ENCODE peak calls at places on chromosomes 6 and 20, in six cellular contexts. R, Q, O, E, J and F are unnamed samples. For H3K27me3, the result is how much of the 10 kb centered on the place peaks cover.

GRCh38 chr6:148379966-148380653 is 37.5 kb downstream of the SASH1 start:
- DNase-seq in R (no peak), Q (no peak), O (no peak), E (no peak), J (no peak), F (no peak)

GRCh38 chr20:56996533-56996932 is 269.9 kb downstream of the BMP7 start:
- DNase-seq in R (no peak), Q (no peak), O (no peak), E (no peak), J (no peak), F (no peak)

GRCh38 chr6:151885234-151885633 is 77.8 kb downstream of the ESR1 start:
- DNase-seq in R (no peak), Q (no peak), O (no peak), E (no peak), J (no peak), F (no peak)

GRCh38 chr6:170152989-170153388 is 137.9 kb downstream of the DLL1 start:
- DNase-seq in R (peak), Q (peak), O (peak), E (no peak), J (no peak), F (no peak)

GRCh38 chr6:153816306-153816845 is 222.7 kb upstream of the OPRM1 start:
- DNase-seq in R (peak), Q (no peak), O (no peak), E (no peak), J (no peak), F (no peak)

GRCh38 chr6:164069352-164070022 is 655.0 kb downstream of the QKI start:
- DNase-seq in R (no peak), Q (no peak), O (no peak), E (no peak), J (no peak), F (peak)

GRCh38 chr6:115514656-115515055 is 546.0 kb downstream of the FRK start:
- DNase-seq in R (no peak), Q (no peak), O (no peak), E (no peak), J (no peak), F (no peak)

GRCh38 chr6:157461000-157461915 is 80.3 kb downstream of the ZDHHC14 start:
- DNase-seq in R (no peak), Q (peak), O (peak), E (no peak), J (peak), F (no peak)

GRCh38 chr6:7770111-7770510 is 44.2 kb downstream of the BMP6 start:
- DNase-seq in R (no peak), Q (no peak), O (no peak), E (no peak), J (no peak), F (no peak)

GRCh38 chr6:34536251-34536958 is 19.7 kb downstream of the SPDEF start:
- DNase-seq in R (peak), Q (no peak), O (no peak), E (no peak), J (no peak), F (no peak)

GRCh38 chr20:1401431-1401907 is 8.6 kb upstream of the FKBP1A start:
- DNase-seq in R (no peak), Q (no peak), O (peak), E (no peak), J (no peak), F (no peak)

GRCh38 chr6:51855310-51856082 is 231.9 kb downstream of the PKHD1 start:
- DNase-seq in R (no peak), Q (peak), O (peak), E (no peak), J (no peak), F (no peak)

GRCh38 chr20:24782221-24782620 is 166.8 kb upstream of the CST7 start:
- DNase-seq in R (no peak), Q (no peak), O (no peak), E (peak), J (no peak), F (peak)

GRCh38 chr20:24045621-24046020 is 57.0 kb upstream of the GGTLC1 start:
- DNase-seq in R (no peak), Q (no peak), O (no peak), E (no peak), J (peak), F (no peak)

GRCh38 chr6:127561660-127562059 is 15.3 kb upstream of the C6orf58 start:
- DNase-seq in R (no peak), Q (no peak), O (no peak), E (no peak), J (no peak), F (no peak)

GRCh38 chr6:75402296-75402695 is 91.3 kb downstream of the FILIP1 start:
- DNase-seq in R (no peak), Q (no peak), O (no peak), E (no peak), J (no peak), F (no peak)

GRCh38 chr20:33411136-33411690 is 9.9 kb upstream of the CDK5RAP1 start:
- DNase-seq in R (no peak), Q (no peak), O (no peak), E (no peak), J (no peak), F (no peak)

GRCh38 chr20:31835977-31836852 is 9.2 kb downstream of the FOXS1 start:
- DNase-seq in R (peak), Q (peak), O (peak), E (no peak), J (peak), F (peak)

GRCh38 chr6:135311446-135312200 is 130.5 kb downstream of the MYB start:
- DNase-seq in R (no peak), Q (no peak), O (no peak), E (no peak), J (no peak), F (no peak)

GRCh38 chr6:116562614-116563013 is 8.7 kb upstream of the RWDD1 start:
- DNase-seq in R (no peak), Q (peak), O (no peak), E (no peak), J (no peak), F (no peak)

GRCh38 chr6:25834950-25835349 is 3.1 kb upstream of the SLC17A1 start:
- DNase-seq in R (no peak), Q (no peak), O (no peak), E (no peak), J (no peak), F (no peak)

GRCh38 chr6:167892835-167893234 is 66.1 kb downstream of the AFDN start:
- DNase-seq in R (no peak), Q (no peak), O (no peak), E (no peak), J (no peak), F (no peak)

GRCh38 chr20:24696396-24696795 is 227.0 kb downstream of the SYNDIG1 start:
- DNase-seq in R (peak), Q (no peak), O (no peak), E (peak), J (peak), F (peak)

GRCh38 chr6:13457577-13457976 is 29.8 kb downstream of the GFOD1 start:
- DNase-seq in R (no peak), Q (no peak), O (no peak), E (no peak), J (no peak), F (peak)

GRCh38 chr6:23111984-23112383 is 542.6 kb downstream of the HDGFL1 start:
- DNase-seq in R (no peak), Q (no peak), O (no peak), E (no peak), J (no peak), F (no peak)

GRCh38 chr6:146028250-146028789 is 542 bp upstream of the GRM1 start:
- DNase-seq in R (peak), Q (peak), O (peak), E (no peak), J (no peak), F (no peak)

GRCh38 chr6:144602523-144603180 is 317.5 kb downstream of the UTRN start:
- DNase-seq in R (no peak), Q (no peak), O (no peak), E (no peak), J (no peak), F (no peak)

GRCh38 chr6:144153260-144153659 is 2.9 kb downstream of the STX11 start:
- DNase-seq in R (no peak), Q (no peak), O (no peak), E (no peak), J (no peak), F (no peak)

GRCh38 chr20:348972-349841 is 2.3 kb downstream of the NRSN2 start:
- DNase-seq in R (peak), Q (no peak), O (no peak), E (no peak), J (no peak), F (no peak)
- TF ChIP-seq POLR2AphosphoS5 in R (no peak), Q (no peak), O (peak), E (no peak), J (no peak), F (no peak)

GRCh38 chr6:118934461-118935330 is at the start of gene MCM9:
- DNase-seq in R (peak), Q (peak), O (peak), E (peak), J (peak), F (peak)
- TF ChIP-seq EP300 in R (no peak), Q (no peak), O (no peak), E (no peak), J (no peak), F (no peak)

DNA sequence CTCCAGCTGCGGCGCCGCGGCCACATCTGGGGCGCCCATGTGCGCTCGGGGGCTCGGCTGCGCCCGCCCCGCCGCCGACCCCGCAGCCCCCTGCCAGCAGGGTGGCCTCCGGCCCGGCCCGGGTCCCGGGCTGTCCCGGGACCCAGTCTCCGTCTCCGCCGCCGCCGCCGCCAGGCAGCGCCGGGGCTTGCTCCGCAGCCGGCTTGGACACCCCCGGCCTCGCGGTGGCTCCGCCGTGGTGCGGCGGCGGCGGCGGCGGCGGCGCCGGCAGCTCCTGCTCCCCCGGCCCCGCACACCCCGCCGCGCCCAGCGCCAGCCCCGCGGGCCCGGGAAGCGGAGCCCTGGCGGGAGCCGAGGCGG is 219 bp downstream of the ISM1 start:
- DNase-seq in R (no peak), Q (no peak), O (no peak), E (no peak), J (no peak), F (no peak)
- H3K27me3 ChIP-seq in R (under half), Q (under half), O (under half), E (under half), J (under half), F (under half)

GRCh38 chr6:131968672-131969071 is 17.5 kb upstream of the CCN2 start:
- DNase-seq in R (no peak), Q (no peak), O (no peak), E (no peak), J (no peak), F (no peak)

GRCh38 chr6:131970460-131970859 is 19.3 kb upstream of the CCN2 start:
- DNase-seq in R (no peak), Q (no peak), O (peak), E (no peak), J (no peak), F (no peak)

GRCh38 chr6:131967948-131968347 is 16.8 kb upstream of the CCN2 start:
- DNase-seq in R (no peak), Q (no peak), O (no peak), E (no peak), J (no peak), F (no peak)

GRCh38 chr6:131963063-131963462 is 11.9 kb upstream of the CCN2 start:
- DNase-seq in R (no peak), Q (no peak), O (no peak), E (no peak), J (no peak), F (no peak)

GRCh38 chr6:131966443-131966842 is 15.3 kb upstream of the CCN2 start:
- DNase-seq in R (no peak), Q (no peak), O (no peak), E (no peak), J (no peak), F (no peak)
- TF ChIP-seq POLR2AphosphoS5 in R (no peak), Q (no peak), O (no peak), E (no peak), J (no peak), F (no peak)

GRCh38 chr20:11847827-11848226 is 69.9 kb upstream of the BTBD3 start:
- DNase-seq in R (peak), Q (no peak), O (no peak), E (no peak), J (no peak), F (no peak)
- TF ChIP-seq EP300 in R (no peak), Q (no peak), O (no peak), E (no peak), J (no peak), F (no peak)

GRCh38 chr20:62766716-62767115 is 29.6 kb upstream of the MRGBP start:
- DNase-seq in R (peak), Q (no peak), O (no peak), E (no peak), J (no peak), F (no peak)

GRCh38 chr20:62765432-62766070 is 30.7 kb upstream of the MRGBP start:
- DNase-seq in R (no peak), Q (no peak), O (no peak), E (no peak), J (no peak), F (no peak)

GRCh38 chr20:62765021-62765420 is 31.3 kb upstream of the MRGBP start:
- DNase-seq in R (no peak), Q (no peak), O (no peak), E (no peak), J (no peak), F (no peak)

GRCh38 chr20:62764156-62764935 is 31.9 kb upstream of the MRGBP start:
- DNase-seq in R (no peak), Q (no peak), O (no peak), E (no peak), J (no peak), F (no peak)

DNA sequence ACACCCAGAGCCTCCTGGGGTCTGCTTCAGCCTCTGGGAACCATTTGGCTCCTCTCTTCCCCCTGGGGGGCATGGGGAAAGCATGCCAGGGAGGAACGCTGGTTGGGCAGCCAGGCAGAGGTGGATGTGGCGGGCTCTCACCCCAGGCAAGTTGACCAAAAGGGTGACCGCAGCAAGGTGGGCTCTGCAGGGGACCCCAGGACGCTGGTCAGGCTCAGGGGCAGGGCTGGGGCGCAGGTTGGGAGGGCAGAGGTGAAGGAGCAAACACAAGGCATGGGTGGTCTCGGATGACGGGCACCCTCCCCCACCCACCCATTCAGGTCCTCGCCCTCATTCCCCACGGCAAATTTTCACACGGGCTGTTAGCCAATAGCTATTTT is 30.2 kb upstream of the MRGBP start:
- DNase-seq in R (no peak), Q (no peak), O (no peak), E (no peak), J (no peak), F (no peak)
- H3K27me3 ChIP-seq in R (under half), Q (under half), O (half or more), E (half or more), J (under half), F (under half)

DNA sequence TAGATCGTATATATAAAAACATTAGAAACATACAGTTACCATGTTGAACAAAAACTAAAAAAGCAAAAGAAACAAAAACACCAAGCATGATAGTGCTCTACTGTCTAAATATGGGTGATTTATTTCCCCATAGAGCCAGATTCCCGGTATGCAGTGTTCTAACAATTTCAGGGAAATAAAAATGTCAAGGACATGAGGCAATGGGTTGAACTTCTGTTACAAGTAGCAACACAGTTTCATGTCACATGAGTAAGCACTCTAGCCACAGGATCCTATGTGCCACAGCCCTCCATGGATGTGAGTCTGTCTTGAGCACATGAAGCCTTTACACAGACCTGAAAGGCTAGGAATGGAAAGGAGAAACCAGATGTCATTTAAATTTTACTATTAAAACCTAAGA is 96.0 kb downstream of the MAP3K5 start:
- DNase-seq in R (no peak), Q (no peak), O (no peak), E (no peak), J (no peak), F (no peak)
- TF ChIP-seq POLR2AphosphoS5 in R (no peak), Q (no peak), O (no peak), E (no peak), J (peak), F (peak)

DNA sequence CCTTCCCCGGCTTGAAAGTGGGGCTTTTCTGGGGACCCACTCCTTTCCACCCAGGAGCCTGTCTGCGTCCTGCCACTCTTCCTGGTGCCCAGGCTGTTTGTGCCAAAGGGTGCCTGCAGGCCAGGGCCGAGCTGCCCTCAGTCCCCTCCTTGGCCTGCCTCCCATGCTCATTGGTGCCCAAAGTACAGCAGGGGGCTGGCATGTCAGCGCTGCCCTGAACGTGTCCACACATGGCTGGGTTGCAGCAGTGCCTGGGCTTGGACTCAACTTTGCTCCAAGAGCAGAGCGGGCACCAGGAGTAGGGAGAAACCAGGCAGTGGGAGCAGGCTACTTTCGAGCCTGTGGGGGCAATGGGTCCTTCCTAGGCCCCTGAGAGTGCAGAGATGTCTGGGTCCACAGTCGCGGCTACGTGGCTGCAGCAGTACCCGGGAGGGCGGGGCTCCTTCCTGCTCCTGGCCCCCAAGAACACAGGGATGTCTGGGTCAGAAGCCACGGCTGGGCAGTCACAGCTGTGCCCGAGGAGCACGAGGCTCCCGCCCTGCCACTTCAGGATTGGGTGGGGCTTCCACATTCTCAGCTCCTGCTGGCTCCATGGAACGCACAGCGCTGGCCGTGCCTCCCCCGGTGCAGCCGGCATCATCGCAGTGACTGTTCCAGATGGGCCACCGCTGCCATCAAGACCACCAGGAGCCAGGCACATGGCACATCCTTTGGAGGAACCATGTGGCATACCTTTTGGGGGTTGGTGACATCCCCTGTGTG is 50.0 kb upstream of the CLDN20 start:
- DNase-seq in R (no peak), Q (no peak), O (no peak), E (no peak), J (no peak), F (no peak)
- TF ChIP-seq EP300 in R (no peak), Q (no peak), O (no peak), E (no peak), J (no peak), F (no peak)

GRCh38 chr6:31354788-31355539 is 2.0 kb downstream of the HLA-B start:
- DNase-seq in R (no peak), Q (no peak), O (no peak), E (no peak), J (peak), F (no peak)
- H3K27me3 ChIP-seq in R (under half), Q (under half), O (under half), E (under half), J (under half), F (under half)

DNA sequence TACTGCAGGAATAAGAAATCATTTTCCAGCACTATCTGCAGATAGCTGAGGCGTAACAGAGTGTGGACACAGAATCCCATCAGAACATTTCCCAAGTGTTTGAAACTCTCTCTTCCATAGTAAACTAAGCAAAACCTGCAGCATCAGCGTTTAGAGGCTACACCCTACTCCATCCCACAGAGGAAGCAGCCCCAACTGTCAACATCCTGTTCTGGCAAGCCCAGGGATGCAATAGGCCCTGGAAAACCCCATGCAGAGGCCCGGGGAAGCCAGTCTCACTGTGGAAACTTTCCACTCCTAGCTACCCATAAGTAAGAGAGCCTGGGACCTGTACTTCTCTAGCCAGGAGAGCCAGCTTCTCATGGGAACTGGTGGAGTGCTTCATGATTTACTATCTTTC is 129.4 kb downstream of the LY86 start:
- DNase-seq in R (no peak), Q (no peak), O (no peak), E (no peak), J (no peak), F (peak)
- TF ChIP-seq POLR2AphosphoS5 in R (no peak), Q (no peak), O (no peak), E (no peak), J (no peak), F (no peak)